ENCODE peak calls at places on chromosomes 7 and 10, in five cellular contexts. O is colonic mucosa; N is CD4-positive, CD25-positive, alpha-beta regulatory T cell; T is PC-3; P is upper lobe of right lung. I is an unnamed sample.

GRCh38 chr7:1101580-1102431 is 13.9 kb downstream of the GPER1 start:
- DNase-seq in T (no peak), N (no peak), P (no peak), O (no peak), I (no peak)

GRCh38 chr10:119337796-119338432 is 130.5 kb downstream of the GRK5 start:
- DNase-seq in P (no peak), N (no peak), T (no peak), O (no peak), I (no peak)

GRCh38 chr10:50310560-50311174 is 59.4 kb upstream of the ASAH2 start:
- DNase-seq in P (no peak), T (peak; percentile 84), O (peak; percentile 41), N (peak; percentile 43), I (no peak)

GRCh38 chr10:48507933-48508830 is 96.7 kb downstream of the ARHGAP22 start:
- DNase-seq in P (no peak), N (no peak), O (peak; percentile 21), T (peak; percentile 59), I (no peak)

GRCh38 chr7:33190688-33191304 is 61.4 kb downstream of the BBS9 start:
- DNase-seq in T (no peak), N (no peak), P (no peak), O (no peak), I (no peak)

GRCh38 chr10:15265076-15265475 is 96.6 kb upstream of the NMT2 start:
- DNase-seq in T (no peak), P (no peak), N (no peak), O (no peak), I (no peak)

GRCh38 chr7:156106107-156106426 is 293.8 kb upstream of the SHH start:
- DNase-seq in N (no peak), T (no peak), O (no peak), P (peak; percentile 64), I (no peak)

GRCh38 chr7:128843938-128844621 is 13.9 kb downstream of the FLNC start:
- DNase-seq in P (no peak), N (no peak), O (no peak), T (no peak), I (no peak)

GRCh38 chr7:70230761-70231160 is 632.5 kb downstream of the AUTS2 start:
- DNase-seq in N (no peak), O (no peak), T (no peak), P (no peak), I (no peak)

GRCh38 chr7:128172151-128172550 is 68.9 kb upstream of the LEP start:
- DNase-seq in T (no peak), O (no peak), N (no peak), P (no peak), I (no peak)

GRCh38 chr7:140041626-140042385 is 20.9 kb downstream of the PARP12 start:
- DNase-seq in O (no peak), N (no peak), T (no peak), P (no peak), I (no peak)

GRCh38 chr10:69656719-69657269 is 26.7 kb downstream of the FAM241B start:
- DNase-seq in P (no peak), O (no peak), N (no peak), T (peak; percentile 36), I (no peak)

GRCh38 chr10:69653561-69653960 is 23.5 kb downstream of the FAM241B start:
- DNase-seq in O (no peak), N (no peak), P (no peak), T (no peak), I (no peak)

GRCh38 chr10:69654376-69654775 is 24.3 kb downstream of the FAM241B start:
- DNase-seq in N (no peak), T (no peak), P (no peak), O (no peak), I (no peak)

GRCh38 chr10:69655868-69656555 is 26.0 kb downstream of the FAM241B start:
- DNase-seq in P (no peak), T (no peak), N (no peak), O (no peak), I (no peak)

GRCh38 chr10:69655124-69655867 is 25.2 kb downstream of the FAM241B start:
- DNase-seq in N (no peak), P (no peak), O (no peak), T (no peak), I (no peak)
- H3K27me3 ChIP-seq in N (no peaks in the 10 kb centered on the region), P (no peaks in the 10 kb centered on the region), O (no peaks in the 10 kb centered on the region), T (peaks cover 47% of the 10 kb centered on the region), I (peaks cover 19% of the 10 kb centered on the region)

GRCh38 chr10:86390337-86391120 is 23.9 kb upstream of the GRID1 start:
- DNase-seq in N (no peak), P (no peak), T (no peak), O (no peak), I (no peak)
- H3K27me3 ChIP-seq in N (peaks cover 9% of the 10 kb centered on the region), P (peaks cover 67% of the 10 kb centered on the region), T (no peaks in the 10 kb centered on the region), O (peaks cover 6% of the 10 kb centered on the region), I (peaks cover 14% of the 10 kb centered on the region)

DNA sequence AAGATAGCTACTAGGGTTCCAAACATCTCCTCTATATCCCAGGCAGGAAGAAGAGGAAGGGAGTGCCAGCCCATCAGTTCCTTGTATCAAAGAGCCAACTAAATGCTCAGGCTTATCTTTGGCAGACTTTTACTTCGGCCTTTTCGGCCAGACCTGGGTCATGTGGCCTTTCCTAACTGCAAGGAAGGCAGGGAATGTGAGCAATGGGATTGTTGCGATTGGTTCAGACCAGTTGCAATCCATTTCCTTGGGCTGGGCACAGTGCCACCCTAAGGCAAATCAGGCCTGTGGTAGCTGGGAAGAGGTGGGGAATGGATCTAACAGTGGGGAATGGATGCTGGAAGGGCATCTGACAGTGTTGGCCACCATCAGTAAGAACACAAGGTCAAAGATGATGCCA is 109.9 kb downstream of the RPS24 start:
- DNase-seq in O (no peak), N (no peak), T (no peak), P (no peak), I (no peak)
- H3K27me3 ChIP-seq in O (no peaks in the 10 kb centered on the region), N (no peaks in the 10 kb centered on the region), T (peaks cover 94% of the 10 kb centered on the region), P (no peaks in the 10 kb centered on the region), I (peaks cover 8% of the 10 kb centered on the region)

DNA sequence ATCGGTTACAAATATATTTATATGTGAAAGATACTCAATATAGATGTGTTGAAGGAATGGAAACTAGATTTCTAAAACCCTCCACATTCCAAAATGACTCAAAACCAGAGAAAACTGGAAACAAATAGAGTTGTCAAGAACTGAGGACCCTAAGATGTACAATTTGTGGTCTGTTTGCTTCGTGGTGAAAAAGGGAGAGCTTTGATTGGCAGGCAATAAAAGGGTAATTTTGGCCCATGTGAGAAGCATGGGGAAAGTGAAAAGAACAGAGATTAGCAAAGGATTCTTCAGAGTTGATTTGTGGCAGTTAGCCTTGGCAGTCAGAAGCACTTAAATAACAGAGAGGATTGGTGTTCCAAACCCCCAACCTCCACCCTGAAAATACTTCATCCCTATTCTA is 37.1 kb upstream of the DKK1 start:
- DNase-seq in T (no peak), O (no peak), N (no peak), P (no peak), I (no peak)
- H3K27me3 ChIP-seq in T (no peaks in the 10 kb centered on the region), O (no peaks in the 10 kb centered on the region), N (no peaks in the 10 kb centered on the region), P (no peaks in the 10 kb centered on the region), I (no peaks in the 10 kb centered on the region)

GRCh38 chr10:100333106-100333505 is 3.1 kb upstream of the PKD2L1 start:
- DNase-seq in O (no peak), T (no peak), P (no peak), N (no peak), I (no peak)
- H3K27me3 ChIP-seq in O (no peaks in the 10 kb centered on the region), T (peaks cover 44% of the 10 kb centered on the region), P (no peaks in the 10 kb centered on the region), N (no peaks in the 10 kb centered on the region), I (peaks cover 32% of the 10 kb centered on the region)

GRCh38 chr10:8056891-8057331 is 2.4 kb downstream of the GATA3 start:
- DNase-seq in P (no peak), T (no peak), O (no peak), N (peak; percentile 92), I (no peak)

GRCh38 chr10:8056378-8056777 is 1.9 kb downstream of the GATA3 start:
- DNase-seq in P (no peak), O (no peak), N (no peak), T (no peak), I (no peak)

GRCh38 chr10:8054498-8055407 is at the start of gene GATA3:
- DNase-seq in T (peak; percentile 47), O (peak; percentile 58), P (peak; percentile 77), N (peak; percentile 94), I (no peak)

GRCh38 chr10:8054243-8054497 is 318 bp upstream of the GATA3 start:
- DNase-seq in T (peak; percentile 39), O (no peak), P (no peak), N (no peak), I (no peak)

DNA sequence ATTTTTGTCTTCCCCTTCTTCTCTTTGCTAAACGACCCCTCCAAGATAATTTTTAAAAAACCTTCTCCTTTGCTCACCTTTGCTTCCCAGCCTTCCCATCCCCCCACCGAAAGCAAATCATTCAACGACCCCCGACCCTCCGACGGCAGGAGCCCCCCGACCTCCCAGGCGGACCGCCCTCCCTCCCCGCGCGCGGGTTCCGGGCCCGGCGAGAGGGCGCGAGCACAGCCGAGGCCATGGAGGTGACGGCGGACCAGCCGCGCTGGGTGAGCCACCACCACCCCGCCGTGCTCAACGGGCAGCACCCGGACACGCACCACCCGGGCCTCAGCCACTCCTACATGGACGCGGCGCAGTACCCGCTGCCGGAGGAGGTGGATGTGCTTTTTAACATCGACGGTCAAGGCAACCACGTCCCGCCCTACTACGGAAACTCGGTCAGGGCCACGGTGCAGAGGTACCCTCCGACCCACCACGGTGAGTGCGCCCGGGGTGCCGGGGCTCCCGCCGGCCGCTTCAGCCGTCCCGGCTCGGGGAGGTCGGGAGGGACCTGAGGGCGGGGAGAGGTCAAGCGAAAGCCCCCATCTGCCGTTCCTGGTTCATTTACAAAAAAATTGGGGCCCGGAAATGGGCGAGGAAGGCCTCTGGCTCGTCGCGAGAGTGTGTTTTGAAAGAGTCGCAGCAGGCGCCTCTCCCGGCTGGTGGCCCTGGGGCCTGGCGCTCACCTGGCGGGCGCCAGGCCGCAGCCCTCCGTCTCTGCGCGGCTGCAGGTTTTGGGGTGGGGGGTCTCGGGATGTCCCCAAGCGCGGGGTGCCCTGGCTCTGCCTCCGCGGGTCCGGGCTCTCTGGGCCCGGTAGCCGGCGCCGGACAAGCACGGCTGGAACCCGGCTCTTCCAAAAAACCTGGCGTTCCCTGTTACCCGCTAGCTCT is 1.2 kb downstream of the GATA3 start:
- DNase-seq in O (no peak), N (peak; percentile 70), T (no peak), P (no peak), I (no peak)
- H3K27me3 ChIP-seq in O (peaks cover 71% of the 10 kb centered on the region), N (no peaks in the 10 kb centered on the region), T (no peaks in the 10 kb centered on the region), P (peaks cover 72% of the 10 kb centered on the region), I (peaks cover 25% of the 10 kb centered on the region)

DNA sequence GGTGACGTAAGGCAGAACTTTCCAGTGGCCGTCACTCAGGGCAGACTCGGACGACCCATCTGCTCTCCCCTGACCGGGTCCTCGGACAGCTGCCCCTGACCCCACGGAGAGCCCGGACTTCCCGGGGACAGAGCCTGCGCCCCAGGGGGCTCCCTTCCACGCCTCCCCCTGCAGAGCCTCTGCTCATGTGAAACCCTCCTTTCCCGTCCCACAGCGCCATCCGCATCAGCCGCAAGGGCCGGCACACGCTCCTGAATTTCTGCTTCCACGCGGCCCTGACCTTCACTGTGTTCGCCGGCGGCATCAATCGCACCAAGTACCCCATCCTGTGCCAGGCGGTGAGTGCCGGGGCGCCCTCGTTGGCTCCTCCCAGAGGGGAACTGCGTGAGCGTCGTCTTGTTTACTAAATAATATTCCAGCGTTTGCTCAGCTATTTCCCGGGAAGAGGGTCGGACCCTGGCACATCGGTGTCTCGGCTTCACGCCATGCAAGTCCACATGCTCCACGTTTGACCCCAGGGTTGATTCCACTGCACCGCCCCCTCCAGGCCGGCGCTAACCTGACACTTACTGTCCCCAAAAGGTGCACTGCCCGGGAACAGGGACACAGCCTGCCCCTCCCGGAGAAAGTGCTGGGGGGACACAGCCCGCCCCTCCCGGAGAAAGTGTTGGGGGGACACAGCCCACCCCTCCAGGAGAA is 10.9 kb downstream of the ADGRA1 start:
- DNase-seq in N (no peak), P (no peak), T (no peak), O (no peak), I (no peak)
- H3K27me3 ChIP-seq in N (no peaks in the 10 kb centered on the region), P (peaks cover 52% of the 10 kb centered on the region), T (peaks cover 52% of the 10 kb centered on the region), O (no peaks in the 10 kb centered on the region), I (no peaks in the 10 kb centered on the region)

GRCh38 chr10:117540640-117541404 is 1.7 kb upstream of the EMX2 start:
- DNase-seq in N (no peak), T (no peak), O (no peak), P (no peak), I (no peak)
- H3K27me3 ChIP-seq in N (peaks cover 33% of the 10 kb centered on the region), T (peaks cover 36% of the 10 kb centered on the region), O (peaks cover 95% of the 10 kb centered on the region), P (peaks cover 98% of the 10 kb centered on the region), I (peaks cover 37% of the 10 kb centered on the region)